ENCODE peak calls at places on chromosome 1, in nine cellular contexts. K is activated CD4-positive, alpha-beta T cell treated with anti-CD3 and anti-CD28 coated beads, Interleukin-2, amount 50 U/mL, for 24 hours; W is M059J; N is ecto neural progenitor cell; V is stimulated activated CD8-positive, alpha-beta memory T cell treated with anti-CD3 and anti-CD28 coated beads, Interleukin-2, amount 100 ng/mL, for 1 hour; G is aorta; Z is iPS-NIHi11; M is naive thymus-derived CD4-positive, alpha-beta T cell; U is Peyer's patch. P is an unnamed sample.

GRCh38 chr1:198171667-198172294 is 15.0 kb downstream of the NEK7 start:
- DNase-seq in K (no peak), W (no peak), N (no peak), V (no peak), G (no peak), Z (no peak), M (no peak), U (no peak), P (no peak)

GRCh38 chr1:153509729-153510354 is 25.9 kb downstream of the S100A6 start:
- DNase-seq in K (peak), W (no peak), N (no peak), V (no peak), G (no peak), Z (peak), M (peak), U (peak), P (no peak)

GRCh38 chr1:41023279-41023990 is 1.9 kb upstream of the SLFNL1 start:
- DNase-seq in K (no peak), W (peak), N (no peak), V (no peak), G (no peak), Z (no peak), M (no peak), U (no peak), P (no peak)

GRCh38 chr1:33050221-33051076 is 13.8 kb upstream of the AK2 start:
- DNase-seq in K (no peak), W (peak), N (no peak), V (no peak), G (no peak), Z (no peak), M (no peak), U (peak), P (peak)

GRCh38 chr1:241998412-241998921 is 431 bp downstream of the MAP1LC3C start:
- DNase-seq in K (peak), W (peak), N (peak), V (peak), G (peak), Z (peak), M (peak), U (peak), P (peak)

GRCh38 chr1:165707984-165708706 is 9.8 kb upstream of the ALDH9A1 start:
- DNase-seq in K (no peak), W (no peak), N (no peak), V (no peak), G (no peak), Z (no peak), M (no peak), U (no peak), P (no peak)

GRCh38 chr1:243751506-243751905 is 98.5 kb downstream of the AKT3 start:
- DNase-seq in K (no peak), W (no peak), N (no peak), V (no peak), G (no peak), Z (no peak), M (no peak), U (no peak), P (no peak)

GRCh38 chr1:211683396-211684297 is 8.2 kb upstream of the NEK2 start:
- DNase-seq in K (no peak), W (no peak), N (no peak), V (no peak), G (no peak), Z (no peak), M (no peak), U (no peak), P (no peak)

GRCh38 chr1:31593770-31594632 is 17.7 kb downstream of the TINAGL1 start:
- DNase-seq in K (no peak), W (peak), N (peak), V (peak), G (peak), Z (peak), M (peak), U (peak), P (peak)

GRCh38 chr1:223521150-223521549 is 127.9 kb downstream of the CCDC185 start:
- DNase-seq in K (no peak), W (no peak), N (no peak), V (no peak), G (no peak), Z (no peak), M (no peak), U (no peak), P (no peak)

GRCh38 chr1:4573521-4573920 is 80.9 kb upstream of the AJAP1 start:
- DNase-seq in K (no peak), W (no peak), N (no peak), V (no peak), G (no peak), Z (no peak), M (no peak), U (no peak), P (no peak)

GRCh38 chr1:200530551-200531261 is 89.8 kb downstream of the KIF14 start:
- DNase-seq in K (no peak), W (no peak), N (no peak), V (no peak), G (no peak), Z (no peak), M (peak), U (peak), P (no peak)

GRCh38 chr1:67482733-67483482 is 52.7 kb upstream of the SERBP1 start:
- DNase-seq in K (no peak), W (no peak), N (no peak), V (no peak), G (no peak), Z (no peak), M (no peak), U (no peak), P (no peak)

GRCh38 chr1:240414237-240414636 is 197.7 kb downstream of the GREM2 start:
- DNase-seq in K (no peak), W (no peak), N (no peak), V (no peak), G (no peak), Z (no peak), M (no peak), U (no peak), P (peak)

GRCh38 chr1:36620142-36620541 is 137.4 kb upstream of the CSF3R start:
- DNase-seq in K (no peak), W (no peak), N (no peak), V (no peak), G (no peak), Z (no peak), M (no peak), U (no peak), P (no peak)

GRCh38 chr1:39960461-39960958 is 5.6 kb downstream of the MFSD2A start:
- DNase-seq in K (no peak), W (no peak), N (no peak), V (no peak), G (peak), Z (peak), M (peak), U (peak), P (no peak)

GRCh38 chr1:92854386-92854785 is 22.5 kb downstream of the RPL5 start:
- DNase-seq in K (no peak), W (no peak), N (no peak), V (no peak), G (no peak), Z (no peak), M (no peak), U (peak), P (no peak)

GRCh38 chr1:240776237-240776636 is 164.3 kb upstream of the GREM2 start:
- DNase-seq in K (no peak), W (no peak), N (no peak), V (no peak), G (no peak), Z (no peak), M (no peak), U (no peak), P (no peak)

GRCh38 chr1:7422081-7422480 is 349.0 kb upstream of the VAMP3 start:
- DNase-seq in K (no peak), W (no peak), N (no peak), V (no peak), G (peak), Z (no peak), M (no peak), U (peak), P (no peak)

GRCh38 chr1:200981278-200981677 is 42.2 kb downstream of the KIF21B start:
- DNase-seq in K (no peak), W (no peak), N (no peak), V (no peak), G (no peak), Z (no peak), M (no peak), U (no peak), P (no peak)

GRCh38 chr1:112722601-112723510 is 7.7 kb upstream of the PPM1J start:
- DNase-seq in K (no peak), W (no peak), N (peak), V (no peak), G (no peak), Z (peak), M (no peak), U (no peak), P (peak)